ENCODE peak calls at places on chromosomes 5 and 9, in seven cellular contexts. W is tibial nerve, V is HCT116, A is AG09319, Z is SK-N-SH, E is AG10803, G is dorsolateral prefrontal cortex. J is an unnamed sample.

GRCh38 chr5:159877894-159878448 is 38.3 kb upstream of the ADRA1B start:
- DNase-seq in W (no peak), V (no peak), A (no peak), Z (no peak), E (no peak), G (no peak), J (no peak)

GRCh38 chr9:136655244-136656225 is 7.2 kb upstream of the EGFL7 start:
- DNase-seq in W (no peak), V (no peak), A (no peak), Z (no peak), E (no peak), G (no peak), J (no peak)

GRCh38 chr9:16687678-16688369 is 182.6 kb downstream of the BNC2 start:
- DNase-seq in W (no peak), V (no peak), A (no peak), Z (no peak), E (no peak), G (no peak), J (no peak)

GRCh38 chr9:103319979-103320378 is 324.8 kb downstream of the CYLC2 start:
- DNase-seq in W (no peak), V (no peak), A (no peak), Z (peak; percentile 10), E (no peak), G (no peak), J (no peak)

GRCh38 chr5:154166901-154167791 is 23.4 kb upstream of the GALNT10 start:
- DNase-seq in W (no peak), V (no peak), A (no peak), Z (no peak), E (no peak), G (no peak), J (no peak)

GRCh38 chr9:128685636-128686489 is 3.2 kb upstream of the SET start:
- DNase-seq in W (no peak), V (no peak), A (no peak), Z (no peak), E (no peak), G (no peak), J (no peak)

GRCh38 chr9:89797970-89798369 is 193.2 kb downstream of the GADD45G start:
- DNase-seq in W (no peak), V (no peak), A (no peak), Z (peak; percentile 46), E (no peak), G (no peak), J (no peak)

GRCh38 chr5:179285236-179285635 is 60.0 kb downstream of the ADAMTS2 start:
- DNase-seq in W (no peak), V (no peak), A (no peak), Z (peak; percentile 89), E (no peak), G (no peak), J (no peak)

GRCh38 chr9:104969116-104969515 is 41.2 kb upstream of the ABCA1 start:
- DNase-seq in W (no peak), V (no peak), A (no peak), Z (no peak), E (no peak), G (no peak), J (no peak)

GRCh38 chr5:982377-983237 is 26.0 kb upstream of the NKD2 start:
- DNase-seq in W (no peak), V (no peak), A (no peak), Z (peak; percentile 63), E (no peak), G (no peak), J (peak; percentile 28)
- TF ChIP-seq CTCF in W (no peak), V (peak; percentile 6), A (peak; percentile 39), Z (peak; percentile 28), E (peak; percentile 23), G (no peak), J (no peak)

GRCh38 chr9:84669008-84669292 is 579 bp upstream of the NTRK2 start:
- DNase-seq in W (no peak), V (no peak), A (no peak), Z (no peak), E (no peak), G (no peak), J (no peak)

GRCh38 chr9:84670801-84671153 is 1.2 kb downstream of the NTRK2 start:
- DNase-seq in W (no peak), V (no peak), A (no peak), Z (no peak), E (no peak), G (no peak), J (no peak)

GRCh38 chr9:84670106-84670800 is 724 bp downstream of the NTRK2 start:
- DNase-seq in W (no peak), V (no peak), A (no peak), Z (peak; percentile 60), E (no peak), G (peak; percentile 45), J (peak; percentile 6)

GRCh38 chr9:84668204-84669007 is 1.1 kb upstream of the NTRK2 start:
- DNase-seq in W (peak; percentile 69), V (peak; percentile 10), A (peak; percentile 19), Z (peak; percentile 92), E (peak; percentile 42), G (peak; percentile 82), J (peak; percentile 85)

DNA sequence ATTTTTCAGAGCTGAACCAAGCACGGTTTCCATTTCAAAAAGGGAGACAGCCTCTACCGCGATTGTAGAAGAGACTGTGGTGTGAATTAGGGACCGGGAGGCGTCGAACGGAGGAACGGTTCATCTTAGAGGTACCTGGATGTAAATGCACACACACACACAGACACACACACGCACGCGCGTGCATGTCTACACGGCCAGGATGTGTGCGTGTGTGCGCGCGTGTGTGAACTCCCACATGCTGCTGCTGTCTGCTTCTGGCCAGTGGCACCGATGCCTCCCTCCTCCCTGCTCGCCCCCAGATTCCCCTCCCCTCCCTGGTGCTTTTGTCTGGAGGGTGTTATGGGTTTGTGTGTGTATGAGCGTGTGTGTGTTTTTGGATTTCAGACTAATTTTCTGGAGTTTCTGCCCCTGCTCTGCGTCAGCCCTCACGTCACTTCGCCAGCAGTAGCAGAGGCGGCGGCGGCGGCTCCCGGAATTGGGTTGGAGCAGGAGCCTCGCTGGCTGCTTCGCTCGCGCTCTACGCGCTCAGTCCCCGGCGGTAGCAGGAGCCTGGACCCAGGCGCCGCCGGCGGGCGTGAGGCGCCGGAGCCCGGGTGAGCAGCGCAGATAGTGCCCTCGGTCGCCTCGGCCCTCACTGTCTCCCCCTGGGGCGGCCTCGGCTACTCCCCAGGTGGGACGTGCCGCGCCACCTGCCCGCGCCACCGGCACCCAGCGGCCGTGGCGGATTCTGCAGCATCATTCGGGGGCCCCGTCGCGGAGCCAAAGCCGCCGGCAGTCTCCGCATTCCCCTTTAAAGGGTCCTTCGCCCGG is at the start of gene NTRK2:
- DNase-seq in W (peak; percentile 35), V (no peak), A (no peak), Z (peak; percentile 65), E (no peak), G (peak; percentile 54), J (peak; percentile 59)
- TF ChIP-seq CTCF in W (peak; percentile 48), V (no peak), A (no peak), Z (no peak), E (no peak), G (peak; percentile 46), J (peak; percentile 54)

GRCh38 chr5:141636413-141637265 is at the start of the genes HDAC3 and RELL2:
- DNase-seq in W (peak; percentile 85), V (peak; percentile 68), A (peak; percentile 70), Z (peak; percentile 99), E (peak; percentile 85), G (peak; percentile 90), J (peak; percentile 99)

GRCh38 chr5:141637266-141637692 is 482 bp downstream of the RELL2 start:
- DNase-seq in W (no peak), V (no peak), A (no peak), Z (peak; percentile 86), E (no peak), G (no peak), J (peak; percentile 46)

GRCh38 chr5:141638771-141639170 is 2.0 kb downstream of the RELL2 start:
- DNase-seq in W (no peak), V (no peak), A (no peak), Z (no peak), E (no peak), G (no peak), J (no peak)

GRCh38 chr5:141639357-141640050 is 2.7 kb downstream of the RELL2 start:
- DNase-seq in W (no peak), V (no peak), A (no peak), Z (no peak), E (no peak), G (no peak), J (no peak)

GRCh38 chr5:141637693-141638419 is 1.1 kb downstream of the RELL2 start:
- DNase-seq in W (no peak), V (no peak), A (no peak), Z (peak; percentile 81), E (peak; percentile 34), G (no peak), J (peak; percentile 66)
- TF ChIP-seq CTCF in W (peak; percentile 28), V (no peak), A (peak; percentile 28), Z (no peak), E (peak; percentile 25), G (peak; percentile 22), J (peak; percentile 24)

GRCh38 chr9:6014668-6015270 is 655 bp downstream of the RANBP6 start:
- DNase-seq in W (no peak), V (peak; percentile 7), A (no peak), Z (no peak), E (peak; percentile 46), G (no peak), J (no peak)

GRCh38 chr9:6015278-6016157 is at the start of gene RANBP6:
- DNase-seq in W (peak; percentile 78), V (peak; percentile 52), A (peak; percentile 46), Z (peak; percentile 90), E (peak; percentile 77), G (peak; percentile 88), J (peak; percentile 86)
- TF ChIP-seq CTCF in W (no peak), V (no peak), A (no peak), Z (no peak), E (no peak), G (no peak), J (no peak)

GRCh38 chr5:163489055-163489744 is 16.2 kb upstream of the MAT2B start:
- DNase-seq in W (no peak), V (no peak), A (no peak), Z (no peak), E (peak; percentile 18), G (no peak), J (no peak)
- TF ChIP-seq CTCF in W (no peak), V (no peak), A (peak; percentile 24), Z (peak; percentile 25), E (peak; percentile 32), G (no peak), J (no peak)

GRCh38 chr5:20949636-20950035 is 961.6 kb upstream of the CDH18 start:
- DNase-seq in W (no peak), V (no peak), A (no peak), Z (no peak), E (no peak), G (no peak), J (no peak)
- TF ChIP-seq CTCF in W (no peak), V (no peak), A (no peak), Z (no peak), E (no peak), G (no peak), J (no peak)